ENCODE peak calls at places on chromosome 7, in five cellular contexts. Y is tibial nerve, U is HEK293T, G is adrenal gland, W is DMS153. E is an unnamed sample.

GRCh38 chr7:29077854-29078253 is 68.5 kb downstream of the CPVL start:
- DNase-seq in U (no peak), G (no peak), W (no peak), Y (no peak), E (no peak)

GRCh38 chr7:67462781-67463191 is 466.2 kb downstream of the TYW1 start:
- DNase-seq in U (no peak), W (no peak), G (peak), Y (peak), E (no peak)

GRCh38 chr7:118080947-118081346 is 103.0 kb upstream of the LSM8 start:
- DNase-seq in Y (no peak), U (peak), G (no peak), W (no peak), E (no peak)

GRCh38 chr7:99623702-99624447 is 7.1 kb downstream of the ZSCAN25 start:
- DNase-seq in U (no peak), Y (no peak), W (no peak), G (no peak), E (no peak)

GRCh38 chr7:33873518-33873917 is 31.8 kb upstream of the BMPER start:
- DNase-seq in W (no peak), U (no peak), G (no peak), Y (no peak), E (no peak)

GRCh38 chr7:43303740-43304241 is 191.3 kb downstream of the HECW1 start:
- DNase-seq in U (no peak), Y (no peak), W (no peak), G (no peak), E (no peak)

GRCh38 chr7:27680610-27681009 is 17.9 kb upstream of the HIBADH start:
- DNase-seq in Y (no peak), U (no peak), W (no peak), G (no peak), E (no peak)

GRCh38 chr7:129635300-129636029 is 23.9 kb downstream of the NRF1 start:
- DNase-seq in G (peak), U (peak), Y (peak), W (peak), E (peak)

GRCh38 chr7:121798076-121798475 is 74.9 kb upstream of the PTPRZ1 start:
- DNase-seq in Y (no peak), G (no peak), U (no peak), W (no peak), E (no peak)

GRCh38 chr7:100708395-100708794 is 2.5 kb downstream of the POP7 start:
- DNase-seq in Y (no peak), G (no peak), U (no peak), W (no peak), E (no peak)

GRCh38 chr7:122155566-122155965 is 11.5 kb upstream of the AASS start:
- DNase-seq in U (no peak), W (no peak), G (no peak), Y (no peak), E (no peak)

GRCh38 chr7:91248996-91249395 is 15.2 kb upstream of the FZD1 start:
- DNase-seq in W (no peak), Y (no peak), G (no peak), U (no peak), E (no peak)

GRCh38 chr7:52500796-52501195 is 534.6 kb upstream of the POM121L12 start:
- DNase-seq in Y (no peak), U (no peak), W (no peak), G (no peak), E (no peak)

GRCh38 chr7:3408814-3409595 is 108.0 kb downstream of the SDK1 start:
- DNase-seq in U (no peak), W (peak), G (no peak), Y (no peak), E (peak)

GRCh38 chr7:47347346-47347745 is 234.6 kb downstream of the TNS3 start:
- DNase-seq in U (no peak), G (no peak), Y (no peak), W (no peak), E (no peak)

GRCh38 chr7:70586822-70587221 is 545.1 kb upstream of the GALNT17 start:
- DNase-seq in W (no peak), U (no peak), Y (no peak), G (no peak), E (no peak)

GRCh38 chr7:131244259-131244852 is 83.3 kb upstream of the MKLN1 start:
- DNase-seq in U (no peak), W (no peak), Y (peak), G (peak), E (no peak)

GRCh38 chr7:70520604-70521003 is 611.3 kb upstream of the GALNT17 start:
- DNase-seq in U (no peak), Y (no peak), G (no peak), W (no peak), E (no peak)